ENCODE peak calls at places on chromosomes 13 and 19, in four cellular contexts. One of them, this sample, is unnamed.
A peak's percentile ranks its signal among the peaks of the same experiment; 100 is the strongest.

GRCh38 chr19:27901078-27901477 is 1311.9 kb downstream of the UQCRFS1 start:
- DNase-seq in WTC11: no peak
- DNase-seq in left ventricle myocardium inferior: no peak
- DNase-seq in HCT116: no peak
- DNase-seq in this sample: no peak

GRCh38 chr19:18460313-18460712 is 22.4 kb upstream of the ISYNA1 start:
- DNase-seq in WTC11: no peak
- DNase-seq in left ventricle myocardium inferior: peak; percentile 66
- DNase-seq in HCT116: no peak
- DNase-seq in this sample: peak; percentile 51

GRCh38 chr13:23074054-23074805 is 106.5 kb upstream of the SGCG start:
- DNase-seq in WTC11: no peak
- DNase-seq in left ventricle myocardium inferior: no peak
- DNase-seq in HCT116: no peak
- DNase-seq in this sample: peak; percentile 38

GRCh38 chr19:6352381-6353165 is 8.8 kb upstream of the CLPP start:
- DNase-seq in WTC11: no peak
- DNase-seq in left ventricle myocardium inferior: no peak
- DNase-seq in HCT116: no peak
- DNase-seq in this sample: no peak

GRCh38 chr19:34265221-34265650 is 10.9 kb downstream of the GARRE1 start:
- DNase-seq in WTC11: no peak
- DNase-seq in left ventricle myocardium inferior: peak; percentile 31
- DNase-seq in HCT116: no peak
- DNase-seq in this sample: no peak

GRCh38 chr13:108213946-108214345 is 1.4 kb downstream of the LIG4 start:
- DNase-seq in WTC11: no peak
- DNase-seq in left ventricle myocardium inferior: no peak
- DNase-seq in HCT116: no peak
- DNase-seq in this sample: peak; percentile 7

GRCh38 chr13:33322474-33322827 is 36.9 kb upstream of the STARD13 start:
- DNase-seq in WTC11: no peak
- DNase-seq in left ventricle myocardium inferior: peak; percentile 23
- DNase-seq in HCT116: no peak
- DNase-seq in this sample: peak; percentile 86

GRCh38 chr13:28040977-28041376 is 52.5 kb upstream of the URAD start:
- DNase-seq in WTC11: no peak
- DNase-seq in left ventricle myocardium inferior: no peak
- DNase-seq in HCT116: no peak
- DNase-seq in this sample: no peak

GRCh38 chr13:58080806-58081205 is 449.3 kb downstream of the PCDH17 start:
- DNase-seq in WTC11: no peak
- DNase-seq in left ventricle myocardium inferior: no peak
- DNase-seq in HCT116: no peak
- DNase-seq in this sample: no peak

GRCh38 chr13:39527961-39528720 is 74.9 kb downstream of the LHFPL6 start:
- DNase-seq in WTC11: no peak
- DNase-seq in left ventricle myocardium inferior: no peak
- DNase-seq in HCT116: peak; percentile 18
- DNase-seq in this sample: peak; percentile 97

GRCh38 chr13:75153834-75154233 is 328.1 kb downstream of the TBC1D4 start:
- DNase-seq in WTC11: no peak
- DNase-seq in left ventricle myocardium inferior: no peak
- DNase-seq in HCT116: no peak
- DNase-seq in this sample: no peak

GRCh38 chr19:18046066-18046718 is 38.2 kb downstream of the ARRDC2 start:
- DNase-seq in WTC11: no peak
- DNase-seq in left ventricle myocardium inferior: no peak
- DNase-seq in HCT116: peak; percentile 37
- DNase-seq in this sample: peak; percentile 81

GRCh38 chr13:75363371-75363770 is 118.6 kb downstream of the TBC1D4 start:
- DNase-seq in WTC11: no peak
- DNase-seq in left ventricle myocardium inferior: no peak
- DNase-seq in HCT116: no peak
- DNase-seq in this sample: no peak

GRCh38 chr13:47000166-47000565 is 103.3 kb upstream of the HTR2A start:
- DNase-seq in WTC11: no peak
- DNase-seq in left ventricle myocardium inferior: no peak
- DNase-seq in HCT116: no peak
- DNase-seq in this sample: peak; percentile 24

GRCh38 chr13:35856721-35857346 is 274.3 kb downstream of the DCLK1 start:
- DNase-seq in WTC11: no peak
- DNase-seq in left ventricle myocardium inferior: no peak
- DNase-seq in HCT116: no peak
- DNase-seq in this sample: no peak

GRCh38 chr19:355134-355533 is 10.5 kb upstream of the MIER2 start:
- DNase-seq in WTC11: no peak
- DNase-seq in left ventricle myocardium inferior: no peak
- DNase-seq in HCT116: no peak
- DNase-seq in this sample: peak; percentile 31

GRCh38 chr19:2665103-2665502 is 37.4 kb downstream of the GNG7 start:
- DNase-seq in WTC11: no peak
- DNase-seq in left ventricle myocardium inferior: peak; percentile 46
- DNase-seq in HCT116: no peak
- DNase-seq in this sample: no peak

GRCh38 chr13:50957620-50958019 is 48.0 kb downstream of the RNASEH2B start:
- DNase-seq in WTC11: no peak
- DNase-seq in left ventricle myocardium inferior: no peak
- DNase-seq in HCT116: no peak
- DNase-seq in this sample: no peak

GRCh38 chr13:47087841-47088240 is 191.0 kb upstream of the HTR2A start:
- DNase-seq in WTC11: no peak
- DNase-seq in left ventricle myocardium inferior: no peak
- DNase-seq in HCT116: no peak
- DNase-seq in this sample: peak; percentile 89

This sample was measured in LHCN-M2.